ENCODE peak calls at places on chromosome 13, in nine cellular contexts. D is stomach, R is astrocyte of the spinal cord, A is thyroid gland, C is cardiac fibroblast, H is mucosa of descending colon, J is BE2C, F is upper lobe of right lung, P is uterus. E is an unnamed sample.

GRCh38 chr13:40336228-40337221 is 329.9 kb downstream of the FOXO1 start:
- DNase-seq in J (no peak), P (no peak), A (no peak), D (peak; percentile 43), F (no peak), C (no peak), R (no peak), H (no peak), E (no peak)

GRCh38 chr13:87089391-87089790 is 581.8 kb upstream of the SLITRK5 start:
- DNase-seq in A (no peak), H (no peak), P (no peak), J (no peak), C (peak; percentile 72), F (no peak), D (no peak), R (peak; percentile 78), E (peak; percentile 0)

GRCh38 chr13:113970810-113971470 is 2.9 kb downstream of the C13orf46 start:
- DNase-seq in F (peak; percentile 87), J (no peak), D (peak; percentile 91), P (peak; percentile 47), A (peak; percentile 94), H (peak; percentile 67), R (peak; percentile 24), C (peak; percentile 75), E (no peak)

GRCh38 chr13:112971288-112971643 is 2.3 kb downstream of the MCF2L start:
- DNase-seq in P (no peak), A (no peak), H (peak; percentile 25), C (no peak), J (no peak), R (no peak), F (peak; percentile 42), D (no peak), E (no peak)

GRCh38 chr13:93289047-93289446 is 62.4 kb downstream of the GPC6 start:
- DNase-seq in F (no peak), C (no peak), A (no peak), H (no peak), D (no peak), J (no peak), R (no peak), P (no peak), E (no peak)

GRCh38 chr13:78436311-78436710 is 167.0 kb downstream of the POU4F1 start:
- DNase-seq in A (no peak), C (no peak), J (no peak), R (no peak), F (no peak), P (no peak), D (no peak), H (no peak), E (no peak)

GRCh38 chr13:23644527-23644926 is 74.3 kb downstream of the TNFRSF19 start:
- DNase-seq in P (no peak), H (no peak), C (peak; percentile 33), F (no peak), A (no peak), J (no peak), R (peak; percentile 74), D (no peak), E (no peak)

GRCh38 chr13:47420568-47420967 is 523.7 kb upstream of the HTR2A start:
- DNase-seq in D (no peak), C (no peak), F (no peak), J (no peak), H (no peak), P (no peak), R (no peak), A (no peak), E (no peak)

GRCh38 chr13:48876289-48876688 is 99.4 kb upstream of the FNDC3A start:
- DNase-seq in P (no peak), F (no peak), R (no peak), D (no peak), C (no peak), H (no peak), A (no peak), J (no peak), E (no peak)

GRCh38 chr13:87128006-87128405 is 543.2 kb upstream of the SLITRK5 start:
- DNase-seq in D (no peak), C (peak; percentile 59), F (no peak), H (no peak), R (no peak), J (no peak), A (no peak), P (no peak), E (no peak)

GRCh38 chr13:80166352-80166751 is 174.6 kb downstream of the SPRY2 start:
- DNase-seq in A (no peak), C (peak; percentile 11), R (no peak), D (no peak), J (peak; percentile 52), H (no peak), P (no peak), F (no peak), E (no peak)

GRCh38 chr13:44575741-44576395 is at the start of gene TSC22D1:
- DNase-seq in R (peak; percentile 53), J (peak; percentile 48), D (peak; percentile 51), C (peak; percentile 66), H (peak; percentile 72), P (peak; percentile 42), A (peak; percentile 38), F (peak; percentile 79), E (peak; percentile 17)

GRCh38 chr13:44575035-44575434 is 1.1 kb downstream of the TSC22D1 start:
- DNase-seq in H (no peak), R (no peak), J (no peak), P (no peak), A (no peak), C (no peak), D (no peak), F (no peak), E (no peak)

GRCh38 chr13:44574466-44574855 is 1.7 kb downstream of the TSC22D1 start:
- DNase-seq in P (no peak), A (no peak), J (no peak), F (no peak), D (no peak), H (no peak), C (peak; percentile 19), R (no peak), E (no peak)

GRCh38 chr13:44573071-44573470 is 3.1 kb downstream of the TSC22D1 start:
- DNase-seq in A (no peak), H (no peak), F (no peak), P (no peak), J (no peak), C (no peak), D (no peak), R (no peak), E (no peak)

GRCh38 chr13:44573790-44574465 is 2.2 kb downstream of the TSC22D1 start:
- DNase-seq in C (peak; percentile 66), P (no peak), H (no peak), F (no peak), J (peak; percentile 50), A (no peak), R (peak; percentile 83), D (peak; percentile 67), E (peak; percentile 62)
- H3K4me3 ChIP-seq in C (peak overlapping the region; percentile 22), P (no peak overlapping the region), H (no peak overlapping the region), F (peak overlapping the region; percentile 93), J (peak overlapping the region; percentile 30), A (no peak overlapping the region), R (peak overlapping the region; percentile 77), D (peak overlapping the region; percentile 94), E (peak overlapping the region; percentile 66)

DNA sequence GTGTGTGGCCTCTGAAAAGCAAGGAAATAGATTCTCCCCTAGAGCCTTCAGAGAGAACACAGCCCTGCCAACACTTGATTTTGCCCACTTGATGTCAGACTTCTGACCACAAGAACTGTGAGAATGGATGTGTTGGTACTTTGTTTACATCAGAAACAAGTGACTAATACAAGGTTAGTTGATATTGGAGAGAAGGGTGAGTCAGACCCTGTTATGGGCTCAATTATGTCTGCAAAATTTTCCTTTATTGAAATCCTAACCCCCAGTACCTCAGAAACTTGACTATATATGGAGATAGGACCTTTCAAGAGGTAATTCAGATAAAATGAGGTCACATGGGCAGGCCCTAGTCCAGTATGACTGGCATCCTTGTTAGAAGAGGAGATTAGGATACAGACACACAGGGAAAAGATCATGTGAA is 226.7 kb downstream of the RFC3 start:
- DNase-seq in J (no peak), D (no peak), R (peak; percentile 79), P (no peak), F (no peak), A (no peak), H (no peak), C (peak; percentile 66), E (peak; percentile 55)
- TF ChIP-seq CTCF in J (no peak), D (no peak), R (no peak), P (no peak), F (no peak), A (no peak), H (no peak), C (no peak), E (no peak)

DNA sequence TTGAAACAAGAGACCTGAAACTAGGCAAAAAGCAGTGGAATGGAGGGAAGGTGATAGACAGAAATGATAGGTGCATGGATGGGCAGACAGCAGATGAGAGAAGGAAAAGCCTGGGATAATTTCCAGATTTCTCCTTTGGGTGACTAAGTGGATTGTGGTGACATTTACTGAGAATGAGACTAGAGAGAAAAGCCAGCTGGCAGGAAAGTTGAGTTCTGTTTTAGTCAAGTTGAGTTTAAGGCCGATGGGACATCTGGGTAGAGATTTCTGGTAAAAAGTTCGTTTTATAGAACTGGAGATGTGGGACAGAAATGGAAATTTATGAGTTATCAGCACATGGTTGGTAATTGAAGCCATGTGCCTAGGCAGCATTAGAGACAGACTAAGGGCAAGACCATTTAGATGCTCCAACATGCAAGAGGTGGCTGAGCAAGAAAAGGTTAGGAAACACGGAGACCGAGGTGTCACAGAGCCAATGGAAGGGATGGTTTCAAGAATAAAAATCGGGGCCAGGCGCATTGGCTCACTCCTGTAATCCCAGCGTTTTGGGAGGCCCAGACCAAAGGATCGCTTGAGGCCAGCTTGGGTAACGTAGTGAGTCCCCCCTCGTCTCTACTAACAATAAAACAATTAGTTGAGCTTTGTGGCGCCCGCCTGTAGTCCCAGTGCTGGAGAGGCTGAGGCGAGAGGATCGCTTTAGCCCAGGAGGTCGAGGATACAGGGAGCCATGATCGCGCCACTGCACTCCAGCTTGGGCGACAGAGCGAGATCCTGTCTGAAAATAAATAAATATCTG is 9.6 kb upstream of the DGKH start:
- DNase-seq in H (peak; percentile 50), A (peak; percentile 1), R (no peak), J (no peak), P (no peak), F (no peak), C (no peak), D (no peak), E (no peak)
- H3K4me3 ChIP-seq in H (no peak overlapping the region), A (no peak overlapping the region), R (no peak overlapping the region), J (no peak overlapping the region), P (no peak overlapping the region), F (no peak overlapping the region), C (peak overlapping the region; percentile 63), D (peak overlapping the region; percentile 86), E (no peak overlapping the region)

GRCh38 chr13:20128459-20128927 is 32.4 kb downstream of the GJA3 start:
- DNase-seq in R (no peak), F (peak; percentile 76), A (peak; percentile 51), J (no peak), C (no peak), D (peak; percentile 48), P (no peak), H (no peak), E (no peak)
- TF ChIP-seq CTCF in R (peak; percentile 26), F (peak; percentile 30), A (peak; percentile 40), J (peak; percentile 27), C (no peak), D (peak; percentile 18), P (no peak), H (peak; percentile 45), E (no peak)

GRCh38 chr13:30043631-30043925 is 193.2 kb upstream of the UBL3 start:
- DNase-seq in J (no peak), F (no peak), C (no peak), H (no peak), P (no peak), R (no peak), D (no peak), A (no peak), E (no peak)
- H3K4me3 ChIP-seq in J (no peak overlapping the region), F (no peak overlapping the region), C (no peak overlapping the region), H (no peak overlapping the region), P (no peak overlapping the region), R (no peak overlapping the region), D (no peak overlapping the region), A (no peak overlapping the region), E (no peak overlapping the region)

GRCh38 chr13:21231426-21231945 is 55.0 kb downstream of the MRPL57 start:
- DNase-seq in H (no peak), A (no peak), P (no peak), J (no peak), R (no peak), C (no peak), D (no peak), F (no peak), E (no peak)
- TF ChIP-seq CTCF in H (no peak), A (no peak), P (no peak), J (no peak), R (no peak), C (no peak), D (no peak), F (no peak), E (no peak)